ENCODE peak calls at places on chromosomes 3 and 15, in nine cellular contexts. One of them, this sample, is unnamed.

GRCh38 chr3:133377396-133377795 is 22.5 kb upstream of the BFSP2 start:
- DNase-seq in left ventricle myocardium inferior: no peak
- DNase-seq in NCI-H2081: peak
- DNase-seq in activated CD8-positive, alpha-beta memory T cell treated with anti-CD3 and anti-CD28 coated beads for 4 hours: no peak
- DNase-seq in cardiac muscle cell: peak
- DNase-seq in fibroblast of the aortic adventitia: peak
- DNase-seq in NCI-H1105 treated with DMSO at 0.1 percent for 48 hours: peak
- DNase-seq in B cell: no peak
- DNase-seq in cardiac fibroblast: peak
- DNase-seq in this sample: no peak

GRCh38 chr3:148879256-148879655 is 14.2 kb downstream of the CPA3 start:
- DNase-seq in cardiac muscle cell: no peak
- DNase-seq in NCI-H1105 treated with DMSO at 0.1 percent for 48 hours: peak
- DNase-seq in cardiac fibroblast: peak
- DNase-seq in left ventricle myocardium inferior: no peak
- DNase-seq in NCI-H2081: no peak
- DNase-seq in B cell: no peak
- DNase-seq in activated CD8-positive, alpha-beta memory T cell treated with anti-CD3 and anti-CD28 coated beads for 4 hours: no peak
- DNase-seq in fibroblast of the aortic adventitia: no peak
- DNase-seq in this sample: no peak

GRCh38 chr3:126792998-126793397 is 89.0 kb downstream of the CHCHD6 start:
- DNase-seq in NCI-H1105 treated with DMSO at 0.1 percent for 48 hours: no peak
- DNase-seq in cardiac muscle cell: no peak
- DNase-seq in B cell: no peak
- DNase-seq in cardiac fibroblast: no peak
- DNase-seq in fibroblast of the aortic adventitia: no peak
- DNase-seq in NCI-H2081: no peak
- DNase-seq in activated CD8-positive, alpha-beta memory T cell treated with anti-CD3 and anti-CD28 coated beads for 4 hours: no peak
- DNase-seq in left ventricle myocardium inferior: no peak
- DNase-seq in this sample: no peak

GRCh38 chr3:8503871-8504610 is 2.4 kb downstream of the LMCD1 start:
- DNase-seq in cardiac fibroblast: no peak
- DNase-seq in fibroblast of the aortic adventitia: no peak
- DNase-seq in NCI-H2081: no peak
- DNase-seq in B cell: no peak
- DNase-seq in NCI-H1105 treated with DMSO at 0.1 percent for 48 hours: no peak
- DNase-seq in activated CD8-positive, alpha-beta memory T cell treated with anti-CD3 and anti-CD28 coated beads for 4 hours: no peak
- DNase-seq in left ventricle myocardium inferior: no peak
- DNase-seq in cardiac muscle cell: no peak
- DNase-seq in this sample: no peak

GRCh38 chr3:184604039-184604955 is 42.7 kb downstream of the EPHB3 start:
- DNase-seq in cardiac fibroblast: no peak
- DNase-seq in NCI-H2081: no peak
- DNase-seq in left ventricle myocardium inferior: no peak
- DNase-seq in activated CD8-positive, alpha-beta memory T cell treated with anti-CD3 and anti-CD28 coated beads for 4 hours: no peak
- DNase-seq in NCI-H1105 treated with DMSO at 0.1 percent for 48 hours: no peak
- DNase-seq in cardiac muscle cell: peak
- DNase-seq in B cell: peak
- DNase-seq in fibroblast of the aortic adventitia: no peak
- DNase-seq in this sample: no peak

GRCh38 chr3:196179380-196180308 is 31.6 kb downstream of the ZDHHC19 start:
- DNase-seq in B cell: peak
- DNase-seq in activated CD8-positive, alpha-beta memory T cell treated with anti-CD3 and anti-CD28 coated beads for 4 hours: peak
- DNase-seq in left ventricle myocardium inferior: no peak
- DNase-seq in NCI-H1105 treated with DMSO at 0.1 percent for 48 hours: no peak
- DNase-seq in fibroblast of the aortic adventitia: peak
- DNase-seq in cardiac fibroblast: peak
- DNase-seq in NCI-H2081: peak
- DNase-seq in cardiac muscle cell: no peak
- DNase-seq in this sample: peak

GRCh38 chr15:66565731-66566130 is at the start of gene LCTL:
- DNase-seq in NCI-H2081: no peak
- DNase-seq in activated CD8-positive, alpha-beta memory T cell treated with anti-CD3 and anti-CD28 coated beads for 4 hours: no peak
- DNase-seq in cardiac muscle cell: peak
- DNase-seq in B cell: no peak
- DNase-seq in NCI-H1105 treated with DMSO at 0.1 percent for 48 hours: no peak
- DNase-seq in left ventricle myocardium inferior: no peak
- DNase-seq in cardiac fibroblast: peak
- DNase-seq in fibroblast of the aortic adventitia: peak
- DNase-seq in this sample: no peak

GRCh38 chr15:58299311-58299850 is 132.4 kb upstream of the LIPC start:
- DNase-seq in NCI-H1105 treated with DMSO at 0.1 percent for 48 hours: no peak
- DNase-seq in activated CD8-positive, alpha-beta memory T cell treated with anti-CD3 and anti-CD28 coated beads for 4 hours: no peak
- DNase-seq in fibroblast of the aortic adventitia: peak
- DNase-seq in cardiac muscle cell: no peak
- DNase-seq in cardiac fibroblast: peak
- DNase-seq in NCI-H2081: no peak
- DNase-seq in left ventricle myocardium inferior: no peak
- DNase-seq in B cell: no peak
- DNase-seq in this sample: no peak